ENCODE peak calls at places on chromosomes 11 and 22, in six cellular contexts. M is cardiac muscle cell, D is adrenal gland, I is omental fat pad, G is A172, A is activated gamma-delta T cell treated with Interleukin-2 at 50 U/mL for 16 hours. C is an unnamed sample.

GRCh38 chr11:14644396-14645246 is 1.0 kb downstream of the PDE3B start:
- DNase-seq in A (peak; percentile 7), D (peak; percentile 28), I (no peak), M (peak; percentile 41), G (no peak), C (peak; percentile 21)

GRCh38 chr11:95375881-95376280 is 144.9 kb upstream of the SESN3 start:
- DNase-seq in I (no peak), D (no peak), G (no peak), A (no peak), M (peak; percentile 76), C (no peak)

GRCh38 chr22:31932863-31933262 is 11.5 kb upstream of the YWHAH start:
- DNase-seq in G (no peak), A (no peak), I (no peak), D (no peak), M (peak; percentile 29), C (no peak)

GRCh38 chr22:36881504-36882245 is 20.9 kb downstream of the NCF4 start:
- DNase-seq in I (no peak), M (no peak), G (no peak), D (no peak), A (no peak), C (no peak)

GRCh38 chr22:50678651-50679521 is 6.3 kb downstream of the SHANK3 start:
- DNase-seq in I (no peak), A (no peak), M (no peak), D (no peak), G (no peak), C (no peak)

GRCh38 chr11:44445500-44446340 is 119.7 kb upstream of the CD82 start:
- DNase-seq in D (no peak), A (no peak), I (no peak), G (peak; percentile 8), M (no peak), C (no peak)

GRCh38 chr22:27947461-27947860 is 28.4 kb upstream of the PITPNB start:
- DNase-seq in A (no peak), M (peak; percentile 77), I (no peak), D (no peak), G (no peak), C (no peak)

GRCh38 chr11:7449196-7449840 is 36.0 kb upstream of the OLFML1 start:
- DNase-seq in G (no peak), M (no peak), A (no peak), I (no peak), D (no peak), C (no peak)

GRCh38 chr11:17385492-17385891 is 3.0 kb downstream of the KCNJ11 start:
- DNase-seq in M (no peak), A (no peak), D (no peak), I (no peak), G (no peak), C (no peak)

GRCh38 chr11:14894657-14895598 is 2.9 kb upstream of the CYP2R1 start:
- DNase-seq in A (no peak), M (peak; percentile 94), D (peak; percentile 28), G (no peak), I (peak; percentile 49), C (peak; percentile 70)

GRCh38 chr22:49090853-49091135 is 736.9 kb downstream of the BRD1 start:
- DNase-seq in A (no peak), D (no peak), I (no peak), G (no peak), M (no peak), C (peak; percentile 45)

GRCh38 chr22:37459211-37459610 is 27.0 kb downstream of the MFNG start:
- DNase-seq in M (peak; percentile 38), G (no peak), I (no peak), A (no peak), D (no peak), C (no peak)

GRCh38 chr11:1116666-1117390 is 40.9 kb upstream of the MUC5AC start:
- DNase-seq in A (no peak), G (no peak), M (no peak), D (no peak), I (no peak), C (peak; percentile 18)

GRCh38 chr11:43830928-43831440 is 49.6 kb upstream of the ALKBH3 start:
- DNase-seq in G (peak; percentile 100), D (peak; percentile 66), I (peak; percentile 28), M (peak; percentile 97), A (peak; percentile 3), C (peak; percentile 23)

GRCh38 chr22:22595001-22595835 is 36.2 kb upstream of the PRAME start:
- DNase-seq in G (no peak), D (no peak), A (no peak), I (no peak), M (no peak), C (no peak)

GRCh38 chr22:44005524-44005923 is 18.6 kb upstream of the PARVB start:
- DNase-seq in M (no peak), G (no peak), I (no peak), D (no peak), A (no peak), C (no peak)